ENCODE peak calls at places on chromosomes 11 and 22, in ten cellular contexts. A, S, O, M, X, P, J, U, G and B are unnamed samples.

GRCh38 chr22:26502688-26503561 is 9.3 kb downstream of the TFIP11 start:
- DNase-seq in A (peak; percentile 25), S (no peak), O (peak; percentile 14), M (peak; percentile 38), X (peak; percentile 39), P (no peak), J (no peak), U (peak; percentile 53), G (peak; percentile 59), B (peak; percentile 34)

GRCh38 chr11:70005107-70005818 is 72.9 kb upstream of the ANO1 start:
- DNase-seq in A (no peak), S (no peak), O (no peak), M (no peak), X (peak; percentile 34), P (no peak), J (no peak), U (peak; percentile 64), G (no peak), B (peak; percentile 12)

GRCh38 chr22:30452861-30453260 is 19.0 kb downstream of the SEC14L3 start:
- DNase-seq in A (no peak), S (no peak), O (no peak), M (no peak), X (no peak), P (no peak), J (no peak), U (no peak), G (no peak), B (no peak)

GRCh38 chr11:12075822-12076821 is 34.3 kb upstream of the MICAL2 start:
- DNase-seq in A (no peak), S (no peak), O (no peak), M (no peak), X (peak; percentile 94), P (no peak), J (no peak), U (peak; percentile 100), G (no peak), B (peak; percentile 100)

GRCh38 chr22:37166675-37167066 is 17.0 kb upstream of the IL2RB start:
- DNase-seq in A (peak; percentile 82), S (peak; percentile 83), O (peak; percentile 86), M (peak; percentile 88), X (peak; percentile 80), P (peak; percentile 90), J (peak; percentile 73), U (peak; percentile 64), G (peak; percentile 94), B (peak; percentile 59)

GRCh38 chr11:34139346-34139745 is 33.9 kb downstream of the NAT10 start:
- DNase-seq in A (no peak), S (no peak), O (no peak), M (no peak), X (no peak), P (no peak), J (no peak), U (no peak), G (no peak), B (no peak)

GRCh38 chr11:72234920-72235319 is 9.1 kb downstream of the PHOX2A start:
- DNase-seq in A (no peak), S (no peak), O (no peak), M (no peak), X (no peak), P (no peak), J (no peak), U (no peak), G (no peak), B (no peak)

GRCh38 chr11:77882396-77882795 is 61.5 kb downstream of the AAMDC start:
- DNase-seq in A (no peak), S (no peak), O (no peak), M (no peak), X (no peak), P (no peak), J (no peak), U (peak; percentile 23), G (no peak), B (no peak)

GRCh38 chr11:132408877-132409276 is 1038.5 kb downstream of the NTM start:
- DNase-seq in A (no peak), S (no peak), O (no peak), M (no peak), X (no peak), P (no peak), J (no peak), U (no peak), G (no peak), B (no peak)

GRCh38 chr11:1618231-1618630 is 3.7 kb downstream of the KRTAP5-4 start:
- DNase-seq in A (no peak), S (no peak), O (no peak), M (no peak), X (no peak), P (no peak), J (no peak), U (no peak), G (no peak), B (no peak)

GRCh38 chr11:47552086-47552580 is 799 bp downstream of the CELF1 start:
- DNase-seq in A (peak; percentile 20), S (no peak), O (peak; percentile 35), M (no peak), X (peak; percentile 37), P (no peak), J (peak; percentile 22), U (peak; percentile 46), G (no peak), B (peak; percentile 19)

GRCh38 chr22:24028533-24028932 is 17.4 kb downstream of the CABIN1 start:
- DNase-seq in A (no peak), S (no peak), O (no peak), M (no peak), X (no peak), P (no peak), J (no peak), U (no peak), G (no peak), B (no peak)

GRCh38 chr11:72774499-72774898 is 19.3 kb downstream of the STARD10 start:
- DNase-seq in A (no peak), S (no peak), O (no peak), M (no peak), X (no peak), P (no peak), J (no peak), U (no peak), G (no peak), B (no peak)

GRCh38 chr11:33987975-33988580 is 63.5 kb upstream of the CAPRIN1 start:
- DNase-seq in A (peak; percentile 79), S (peak; percentile 50), O (peak; percentile 72), M (peak; percentile 79), X (peak; percentile 65), P (peak; percentile 57), J (peak; percentile 76), U (peak; percentile 82), G (peak; percentile 71), B (peak; percentile 61)

GRCh38 chr11:73308963-73309960 is 1.2 kb downstream of the ARHGEF17 start:
- DNase-seq in A (peak; percentile 55), S (no peak), O (peak; percentile 93), M (no peak), X (peak; percentile 96), P (peak; percentile 87), J (peak; percentile 86), U (peak; percentile 97), G (no peak), B (peak; percentile 94)

GRCh38 chr11:65224939-65225283 is 36.9 kb upstream of the POLA2 start:
- DNase-seq in A (no peak), S (no peak), O (peak; percentile 27), M (no peak), X (peak; percentile 69), P (no peak), J (peak; percentile 25), U (peak; percentile 60), G (no peak), B (peak; percentile 68)

GRCh38 chr11:16160146-16160545 is 196.2 kb downstream of the SOX6 start:
- DNase-seq in A (no peak), S (no peak), O (no peak), M (no peak), X (no peak), P (no peak), J (no peak), U (no peak), G (peak; percentile 22), B (no peak)

GRCh38 chr11:111736191-111736590 is 30.0 kb downstream of the PPP2R1B start:
- DNase-seq in A (no peak), S (no peak), O (no peak), M (no peak), X (peak; percentile 41), P (no peak), J (no peak), U (no peak), G (no peak), B (peak; percentile 45)

GRCh38 chr11:73315288-73316020 is 7.4 kb downstream of the ARHGEF17 start:
- DNase-seq in A (no peak), S (no peak), O (no peak), M (no peak), X (no peak), P (no peak), J (no peak), U (no peak), G (no peak), B (no peak)

GRCh38 chr22:17939579-17939978 is 84.8 kb downstream of the MICAL3 start:
- DNase-seq in A (no peak), S (no peak), O (no peak), M (no peak), X (no peak), P (no peak), J (no peak), U (no peak), G (no peak), B (no peak)

GRCh38 chr22:36461665-36462474 is 19.6 kb downstream of the TXN2 start:
- DNase-seq in A (no peak), S (no peak), O (peak; percentile 81), M (no peak), X (peak; percentile 98), P (peak; percentile 70), J (peak; percentile 50), U (peak; percentile 95), G (no peak), B (peak; percentile 86)

GRCh38 chr11:90594658-90595057 is 371.8 kb upstream of the CHORDC1 start:
- DNase-seq in A (no peak), S (no peak), O (peak; percentile 12), M (no peak), X (no peak), P (no peak), J (no peak), U (no peak), G (peak; percentile 12), B (no peak)

GRCh38 chr22:22911327-22912134 is 23.9 kb downstream of the IGLL5 start:
- DNase-seq in A (no peak), S (no peak), O (no peak), M (no peak), X (no peak), P (no peak), J (no peak), U (no peak), G (no peak), B (no peak)

GRCh38 chr11:6498544-6498943 is 1.5 kb downstream of the DNHD1 start:
- DNase-seq in A (no peak), S (no peak), O (no peak), M (no peak), X (no peak), P (no peak), J (no peak), U (no peak), G (no peak), B (no peak)

GRCh38 chr11:46050065-46050464 is 71.2 kb downstream of the PHF21A start:
- DNase-seq in A (peak; percentile 2), S (no peak), O (peak; percentile 2), M (no peak), X (peak; percentile 51), P (no peak), J (no peak), U (peak; percentile 86), G (no peak), B (peak; percentile 71)

GRCh38 chr22:20864186-20864908 is 5.5 kb downstream of the SNAP29 start:
- DNase-seq in A (no peak), S (no peak), O (no peak), M (no peak), X (no peak), P (no peak), J (no peak), U (no peak), G (no peak), B (no peak)

GRCh38 chr11:92384316-92384715 is 159.7 kb downstream of the FAT3 start:
- DNase-seq in A (no peak), S (no peak), O (no peak), M (no peak), X (peak; percentile 18), P (no peak), J (no peak), U (peak; percentile 69), G (no peak), B (peak; percentile 81)

GRCh38 chr22:42169055-42169469 is 38.5 kb upstream of the CYP2D6 start:
- DNase-seq in A (peak; percentile 87), S (peak; percentile 48), O (peak; percentile 85), M (peak; percentile 80), X (peak; percentile 68), P (peak; percentile 62), J (peak; percentile 31), U (peak; percentile 69), G (peak; percentile 81), B (peak; percentile 71)